ENCODE peak calls at places on chromosomes 1 and 21, in nine cellular contexts. One of them, this sample, is unnamed.

GRCh38 chr1:224182057-224182865 is 779 bp upstream of the DEGS1 start:
- DNase-seq in ovary: no peak
- DNase-seq in GF-D8: no peak
- DNase-seq in T-cell: peak
- DNase-seq in transverse colon: peak
- DNase-seq in GM04504: no peak
- DNase-seq in A549: no peak
- DNase-seq in ELR: no peak
- DNase-seq in SW 1271: no peak
- DNase-seq in this sample: no peak

GRCh38 chr1:81681570-81681969 is 119.2 kb upstream of the ADGRL2 start:
- DNase-seq in ovary: no peak
- DNase-seq in GF-D8: no peak
- DNase-seq in T-cell: no peak
- DNase-seq in transverse colon: no peak
- DNase-seq in GM04504: peak
- DNase-seq in A549: no peak
- DNase-seq in ELR: peak
- DNase-seq in SW 1271: no peak
- DNase-seq in this sample: no peak

GRCh38 chr1:218665216-218665615 is 320.1 kb downstream of the TGFB2 start:
- DNase-seq in ovary: peak
- DNase-seq in GF-D8: no peak
- DNase-seq in T-cell: no peak
- DNase-seq in transverse colon: no peak
- DNase-seq in GM04504: no peak
- DNase-seq in A549: peak
- DNase-seq in ELR: no peak
- DNase-seq in SW 1271: no peak
- DNase-seq in this sample: no peak

GRCh38 chr1:31848381-31848897 is 32.6 kb upstream of the SPOCD1 start:
- DNase-seq in ovary: no peak
- DNase-seq in GF-D8: no peak
- DNase-seq in T-cell: peak
- DNase-seq in transverse colon: no peak
- DNase-seq in GM04504: no peak
- DNase-seq in A549: no peak
- DNase-seq in ELR: no peak
- DNase-seq in SW 1271: no peak
- DNase-seq in this sample: no peak

GRCh38 chr1:22625262-22625925 is 11.0 kb upstream of the C1QA start:
- DNase-seq in ovary: no peak
- DNase-seq in GF-D8: no peak
- DNase-seq in T-cell: no peak
- DNase-seq in transverse colon: no peak
- DNase-seq in GM04504: no peak
- DNase-seq in A549: no peak
- DNase-seq in ELR: peak
- DNase-seq in SW 1271: no peak
- DNase-seq in this sample: peak

GRCh38 chr1:37239225-37239740 is 205.0 kb upstream of the GRIK3 start:
- DNase-seq in ovary: no peak
- DNase-seq in GF-D8: no peak
- DNase-seq in T-cell: no peak
- DNase-seq in transverse colon: no peak
- DNase-seq in GM04504: no peak
- DNase-seq in A549: no peak
- DNase-seq in ELR: no peak
- DNase-seq in SW 1271: no peak
- DNase-seq in this sample: no peak

GRCh38 chr1:10387611-10388386 is 11.1 kb upstream of the PGD start:
- DNase-seq in ovary: peak
- DNase-seq in GF-D8: peak
- DNase-seq in T-cell: no peak
- DNase-seq in transverse colon: no peak
- DNase-seq in GM04504: no peak
- DNase-seq in A549: peak
- DNase-seq in ELR: peak
- DNase-seq in SW 1271: no peak
- DNase-seq in this sample: no peak

GRCh38 chr21:29343517-29343916 is 44.8 kb downstream of the BACH1 start:
- DNase-seq in ovary: no peak
- DNase-seq in GF-D8: no peak
- DNase-seq in T-cell: no peak
- DNase-seq in transverse colon: no peak
- DNase-seq in GM04504: no peak
- DNase-seq in A549: no peak
- DNase-seq in ELR: peak
- DNase-seq in SW 1271: no peak
- DNase-seq in this sample: no peak

GRCh38 chr1:156421062-156421938 is 52.3 kb downstream of the RHBG start:
- DNase-seq in ovary: peak
- DNase-seq in GF-D8: no peak
- DNase-seq in T-cell: peak
- DNase-seq in transverse colon: peak
- DNase-seq in GM04504: peak
- DNase-seq in A549: peak
- DNase-seq in ELR: peak
- DNase-seq in SW 1271: no peak
- DNase-seq in this sample: peak

GRCh38 chr1:234863596-234863995 is 253.6 kb upstream of the IRF2BP2 start:
- DNase-seq in ovary: no peak
- DNase-seq in GF-D8: no peak
- DNase-seq in T-cell: no peak
- DNase-seq in transverse colon: no peak
- DNase-seq in GM04504: peak
- DNase-seq in A549: no peak
- DNase-seq in ELR: peak
- DNase-seq in SW 1271: no peak
- DNase-seq in this sample: no peak

GRCh38 chr1:117572546-117572945 is 33.3 kb upstream of the TENT5C start:
- DNase-seq in ovary: no peak
- DNase-seq in GF-D8: no peak
- DNase-seq in T-cell: peak
- DNase-seq in transverse colon: peak
- DNase-seq in GM04504: no peak
- DNase-seq in A549: no peak
- DNase-seq in ELR: no peak
- DNase-seq in SW 1271: no peak
- DNase-seq in this sample: no peak

GRCh38 chr1:70633004-70633403 is 221.9 kb downstream of the CTH start:
- DNase-seq in ovary: no peak
- DNase-seq in GF-D8: no peak
- DNase-seq in T-cell: no peak
- DNase-seq in transverse colon: no peak
- DNase-seq in GM04504: no peak
- DNase-seq in A549: no peak
- DNase-seq in ELR: no peak
- DNase-seq in SW 1271: no peak
- DNase-seq in this sample: no peak

GRCh38 chr1:7223334-7224080 is 438.3 kb downstream of the CAMTA1 start:
- DNase-seq in ovary: no peak
- DNase-seq in GF-D8: no peak
- DNase-seq in T-cell: no peak
- DNase-seq in transverse colon: no peak
- DNase-seq in GM04504: peak
- DNase-seq in A549: peak
- DNase-seq in ELR: peak
- DNase-seq in SW 1271: no peak
- DNase-seq in this sample: no peak

GRCh38 chr1:59375321-59376220 is 78.7 kb downstream of the FGGY start:
- DNase-seq in ovary: no peak
- DNase-seq in GF-D8: no peak
- DNase-seq in T-cell: no peak
- DNase-seq in transverse colon: no peak
- DNase-seq in GM04504: peak
- DNase-seq in A549: peak
- DNase-seq in ELR: peak
- DNase-seq in SW 1271: peak
- DNase-seq in this sample: no peak

GRCh38 chr1:203643213-203644045 is 16.8 kb downstream of the ATP2B4 start:
- DNase-seq in ovary: no peak
- DNase-seq in GF-D8: no peak
- DNase-seq in T-cell: no peak
- DNase-seq in transverse colon: no peak
- DNase-seq in GM04504: no peak
- DNase-seq in A549: no peak
- DNase-seq in ELR: peak
- DNase-seq in SW 1271: no peak
- DNase-seq in this sample: no peak

GRCh38 chr21:44301961-44302406 is 2.1 kb downstream of the PFKL start:
- DNase-seq in ovary: no peak
- DNase-seq in GF-D8: no peak
- DNase-seq in T-cell: no peak
- DNase-seq in transverse colon: peak
- DNase-seq in GM04504: no peak
- DNase-seq in A549: no peak
- DNase-seq in ELR: no peak
- DNase-seq in SW 1271: no peak
- DNase-seq in this sample: no peak

GRCh38 chr1:54952950-54953718 is 27.3 kb upstream of the TMEM61 start:
- DNase-seq in ovary: no peak
- DNase-seq in GF-D8: no peak
- DNase-seq in T-cell: no peak
- DNase-seq in transverse colon: no peak
- DNase-seq in GM04504: no peak
- DNase-seq in A549: peak
- DNase-seq in ELR: peak
- DNase-seq in SW 1271: no peak
- DNase-seq in this sample: no peak

GRCh38 chr1:83901547-83902155 is 97.3 kb downstream of the TTLL7 start:
- DNase-seq in ovary: no peak
- DNase-seq in GF-D8: no peak
- DNase-seq in T-cell: no peak
- DNase-seq in transverse colon: peak
- DNase-seq in GM04504: peak
- DNase-seq in A549: peak
- DNase-seq in ELR: peak
- DNase-seq in SW 1271: peak
- DNase-seq in this sample: no peak

GRCh38 chr1:100535264-100535663 is 2.7 kb upstream of the GPR88 start:
- DNase-seq in ovary: no peak
- DNase-seq in GF-D8: peak
- DNase-seq in T-cell: no peak
- DNase-seq in transverse colon: no peak
- DNase-seq in GM04504: no peak
- DNase-seq in A549: no peak
- DNase-seq in ELR: no peak
- DNase-seq in SW 1271: no peak
- DNase-seq in this sample: no peak

GRCh38 chr1:68255301-68255700 is 23.0 kb upstream of the WLS start:
- DNase-seq in ovary: no peak
- DNase-seq in GF-D8: no peak
- DNase-seq in T-cell: no peak
- DNase-seq in transverse colon: no peak
- DNase-seq in GM04504: no peak
- DNase-seq in A549: no peak
- DNase-seq in ELR: no peak
- DNase-seq in SW 1271: no peak
- DNase-seq in this sample: no peak

GRCh38 chr1:117575586-117576225 is 30.1 kb upstream of the TENT5C start:
- DNase-seq in ovary: no peak
- DNase-seq in GF-D8: no peak
- DNase-seq in T-cell: no peak
- DNase-seq in transverse colon: peak
- DNase-seq in GM04504: no peak
- DNase-seq in A549: no peak
- DNase-seq in ELR: no peak
- DNase-seq in SW 1271: no peak
- DNase-seq in this sample: no peak

GRCh38 chr1:28322209-28322608 is 6.6 kb upstream of the MED18 start:
- DNase-seq in ovary: no peak
- DNase-seq in GF-D8: no peak
- DNase-seq in T-cell: no peak
- DNase-seq in transverse colon: peak
- DNase-seq in GM04504: no peak
- DNase-seq in A549: peak
- DNase-seq in ELR: no peak
- DNase-seq in SW 1271: no peak
- DNase-seq in this sample: no peak

GRCh38 chr1:81478217-81478616 is 322.5 kb upstream of the ADGRL2 start:
- DNase-seq in ovary: no peak
- DNase-seq in GF-D8: no peak
- DNase-seq in T-cell: no peak
- DNase-seq in transverse colon: no peak
- DNase-seq in GM04504: no peak
- DNase-seq in A549: no peak
- DNase-seq in ELR: no peak
- DNase-seq in SW 1271: no peak
- DNase-seq in this sample: no peak